ENCODE peak calls at places on chromosomes 13 and 19, in nine cellular contexts. Z is NCI-H1105; J is fibroblast of pulmonary artery; C is activated CD8-positive, alpha-beta memory T cell treated with anti-CD3 and anti-CD28 coated beads for 1 hour; R is non-pigmented ciliary epithelial cell; T is AG08395; O is COLO829; K is ELR; L is NB4. P is an unnamed sample.
A peak's percentile ranks its signal among the peaks of the same experiment; 100 is the strongest.

GRCh38 chr13:24392972-24393371 is 83.6 kb downstream of the C1QTNF9 start:
- DNase-seq in Z (no peak), J (no peak), C (no peak), R (no peak), T (no peak), O (no peak), K (no peak), L (no peak), P (no peak)

GRCh38 chr13:113656831-113657671 is 947 bp downstream of the ATP4B start:
- DNase-seq in Z (no peak), J (no peak), C (no peak), R (no peak), T (no peak), O (no peak), K (no peak), L (no peak), P (no peak)

GRCh38 chr19:49133621-49134454 is 14.5 kb downstream of the PPFIA3 start:
- DNase-seq in Z (peak; percentile 74), J (peak; percentile 58), C (peak; percentile 35), R (no peak), T (peak; percentile 17), O (no peak), K (peak; percentile 43), L (no peak), P (no peak)

GRCh38 chr13:99989376-99990044 is 7.9 kb downstream of the ZIC2 start:
- DNase-seq in Z (no peak), J (no peak), C (no peak), R (no peak), T (no peak), O (no peak), K (no peak), L (no peak), P (no peak)

GRCh38 chr13:90591927-90592268 is 755.6 kb upstream of the MIR17HG start:
- DNase-seq in Z (no peak), J (peak; percentile 4), C (no peak), R (no peak), T (no peak), O (no peak), K (no peak), L (no peak), P (no peak)

GRCh38 chr19:14433454-14434156 is 499 bp downstream of the PKN1 start:
- DNase-seq in Z (peak; percentile 90), J (no peak), C (peak; percentile 29), R (no peak), T (no peak), O (no peak), K (no peak), L (no peak), P (no peak)

GRCh38 chr19:18711893-18712292 is 28.4 kb downstream of the CRTC1 start:
- DNase-seq in Z (no peak), J (no peak), C (no peak), R (no peak), T (no peak), O (no peak), K (no peak), L (no peak), P (no peak)

GRCh38 chr19:47676811-47677210 is 36.4 kb upstream of the EHD2 start:
- DNase-seq in Z (no peak), J (no peak), C (no peak), R (no peak), T (no peak), O (no peak), K (no peak), L (no peak), P (no peak)

GRCh38 chr13:108795841-108796240 is 166.4 kb downstream of the MYO16 start:
- DNase-seq in Z (no peak), J (no peak), C (no peak), R (no peak), T (no peak), O (no peak), K (no peak), L (no peak), P (no peak)

GRCh38 chr19:29666634-29667389 is 1.6 kb downstream of the PLEKHF1 start:
- DNase-seq in Z (no peak), J (peak; percentile 75), C (no peak), R (no peak), T (peak; percentile 70), O (no peak), K (peak; percentile 59), L (no peak), P (no peak)

GRCh38 chr13:67148219-67148583 is 81.9 kb downstream of the PCDH9 start:
- DNase-seq in Z (no peak), J (peak; percentile 67), C (no peak), R (peak; percentile 26), T (peak; percentile 32), O (peak; percentile 57), K (peak; percentile 69), L (no peak), P (no peak)

GRCh38 chr13:81223784-81224501 is 883.0 kb upstream of the SPRY2 start:
- DNase-seq in Z (no peak), J (no peak), C (no peak), R (no peak), T (no peak), O (no peak), K (no peak), L (no peak), P (no peak)

GRCh38 chr19:42140125-42140754 is 8.0 kb upstream of the POU2F2 start:
- DNase-seq in Z (no peak), J (peak; percentile 81), C (no peak), R (peak; percentile 23), T (peak; percentile 82), O (peak; percentile 35), K (peak; percentile 73), L (peak; percentile 74), P (peak; percentile 44)

GRCh38 chr13:113918981-113919646 is 54.8 kb downstream of the C13orf46 start:
- DNase-seq in Z (no peak), J (no peak), C (no peak), R (no peak), T (no peak), O (no peak), K (no peak), L (no peak), P (no peak)

P was measured in foreskin melanocyte.